ENCODE peak calls at places on chromosomes 1 and 21, in nine cellular contexts. Q, I, N, D, O, T, R, B and S are unnamed samples.

GRCh38 chr1:93672069-93672468 is 9.6 kb downstream of the BCAR3 start:
- DNase-seq in Q (peak; percentile 76), I (no peak), N (no peak), D (peak; percentile 26), O (peak; percentile 93), T (no peak), R (no peak), B (no peak), S (peak; percentile 61)

GRCh38 chr1:166875734-166876539 is at the start of gene TADA1:
- DNase-seq in Q (peak; percentile 99), I (peak; percentile 80), N (peak; percentile 94), D (peak; percentile 100), O (peak; percentile 99), T (peak; percentile 97), R (peak; percentile 93), B (peak; percentile 94), S (peak; percentile 98)

GRCh38 chr1:27430903-27431653 is 38.7 kb downstream of the GPR3 start:
- DNase-seq in Q (no peak), I (no peak), N (no peak), D (peak; percentile 48), O (peak; percentile 14), T (no peak), R (no peak), B (no peak), S (no peak)

GRCh38 chr1:182611326-182611725 is 7.1 kb upstream of the RGS16 start:
- DNase-seq in Q (no peak), I (no peak), N (no peak), D (no peak), O (no peak), T (no peak), R (no peak), B (no peak), S (no peak)

GRCh38 chr1:243312962-243313634 is 57.3 kb downstream of the SDCCAG8 start:
- DNase-seq in Q (no peak), I (no peak), N (no peak), D (no peak), O (no peak), T (no peak), R (no peak), B (no peak), S (no peak)

GRCh38 chr1:180916771-180917170 is 4.1 kb downstream of the KIAA1614 start:
- DNase-seq in Q (no peak), I (no peak), N (no peak), D (no peak), O (no peak), T (no peak), R (no peak), B (no peak), S (no peak)

GRCh38 chr1:53971718-53972117 is 25.6 kb downstream of the LRRC42 start:
- DNase-seq in Q (no peak), I (no peak), N (no peak), D (no peak), O (peak; percentile 30), T (no peak), R (no peak), B (no peak), S (no peak)

GRCh38 chr1:59898927-59899326 is 27.6 kb downstream of the CYP2J2 start:
- DNase-seq in Q (no peak), I (no peak), N (no peak), D (no peak), O (no peak), T (no peak), R (no peak), B (no peak), S (no peak)

GRCh38 chr1:79304131-79304530 is 297.6 kb upstream of the ADGRL4 start:
- DNase-seq in Q (no peak), I (no peak), N (no peak), D (no peak), O (peak; percentile 18), T (no peak), R (no peak), B (no peak), S (no peak)

GRCh38 chr1:86154581-86155060 is 2.0 kb downstream of the COL24A1 start:
- DNase-seq in Q (no peak), I (no peak), N (no peak), D (no peak), O (no peak), T (peak; percentile 41), R (peak; percentile 9), B (no peak), S (no peak)

GRCh38 chr1:67149179-67149770 is 14.5 kb upstream of the C1orf141 start:
- DNase-seq in Q (peak; percentile 28), I (peak; percentile 28), N (peak; percentile 23), D (peak; percentile 52), O (peak; percentile 72), T (peak; percentile 53), R (peak; percentile 29), B (peak; percentile 68), S (peak; percentile 79)

GRCh38 chr21:46610018-46610701 is 5.3 kb upstream of the S100B start:
- DNase-seq in Q (no peak), I (no peak), N (no peak), D (no peak), O (no peak), T (no peak), R (no peak), B (no peak), S (no peak)

GRCh38 chr1:22074803-22075202 is 22.3 kb downstream of the CDC42 start:
- DNase-seq in Q (no peak), I (no peak), N (no peak), D (no peak), O (no peak), T (no peak), R (no peak), B (no peak), S (no peak)

GRCh38 chr1:13702425-13703127 is 2.6 kb downstream of the PRDM2 start:
- DNase-seq in Q (no peak), I (no peak), N (peak; percentile 51), D (peak; percentile 82), O (no peak), T (no peak), R (no peak), B (no peak), S (peak; percentile 60)

GRCh38 chr1:248756636-248757035 is 1.1 kb upstream of the LYPD8 start:
- DNase-seq in Q (no peak), I (no peak), N (no peak), D (no peak), O (no peak), T (no peak), R (no peak), B (no peak), S (no peak)

GRCh38 chr1:248756151-248756550 is 592 bp upstream of the LYPD8 start:
- DNase-seq in Q (no peak), I (no peak), N (no peak), D (no peak), O (no peak), T (no peak), R (no peak), B (no peak), S (no peak)

GRCh38 chr1:248757784-248758195 is 2.2 kb upstream of the LYPD8 start:
- DNase-seq in Q (no peak), I (no peak), N (no peak), D (no peak), O (no peak), T (no peak), R (no peak), B (no peak), S (no peak)

GRCh38 chr1:248753715-248754280 is 1.8 kb downstream of the LYPD8 start:
- DNase-seq in Q (no peak), I (no peak), N (no peak), D (no peak), O (no peak), T (no peak), R (no peak), B (no peak), S (no peak)

GRCh38 chr1:248755505-248755904 is at the start of gene LYPD8:
- DNase-seq in Q (no peak), I (no peak), N (no peak), D (no peak), O (no peak), T (no peak), R (no peak), B (no peak), S (peak; percentile 53)
- TF ChIP-seq CTCF in Q (no peak), I (no peak), N (no peak), D (no peak), O (no peak), T (no peak), R (no peak), B (no peak), S (no peak)

DNA sequence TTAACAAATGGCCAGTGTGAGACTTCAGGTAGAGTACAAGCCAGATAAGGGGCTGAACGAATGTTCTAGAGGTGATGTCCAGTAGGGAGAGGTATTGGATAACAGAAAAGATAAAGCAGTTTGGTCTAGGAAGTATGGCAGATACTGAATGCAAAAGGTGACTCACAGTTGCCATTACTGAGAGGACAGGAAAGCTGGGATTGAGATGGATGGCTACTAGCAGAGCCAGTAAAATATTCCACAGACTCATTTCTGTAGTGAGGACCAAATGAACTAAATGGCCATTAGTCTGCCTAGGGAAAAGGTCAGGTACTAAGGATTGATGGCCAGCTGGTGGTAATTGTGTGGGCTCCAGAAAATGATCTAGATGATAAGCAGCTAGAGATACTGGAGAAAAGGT is 11.5 kb downstream of the MACO1 start:
- DNase-seq in Q (no peak), I (no peak), N (no peak), D (no peak), O (peak; percentile 37), T (no peak), R (no peak), B (no peak), S (no peak)
- TF ChIP-seq CTCF in Q (no peak), I (no peak), N (no peak), D (no peak), O (peak; percentile 30), T (no peak), R (no peak), B (no peak), S (no peak)

DNA sequence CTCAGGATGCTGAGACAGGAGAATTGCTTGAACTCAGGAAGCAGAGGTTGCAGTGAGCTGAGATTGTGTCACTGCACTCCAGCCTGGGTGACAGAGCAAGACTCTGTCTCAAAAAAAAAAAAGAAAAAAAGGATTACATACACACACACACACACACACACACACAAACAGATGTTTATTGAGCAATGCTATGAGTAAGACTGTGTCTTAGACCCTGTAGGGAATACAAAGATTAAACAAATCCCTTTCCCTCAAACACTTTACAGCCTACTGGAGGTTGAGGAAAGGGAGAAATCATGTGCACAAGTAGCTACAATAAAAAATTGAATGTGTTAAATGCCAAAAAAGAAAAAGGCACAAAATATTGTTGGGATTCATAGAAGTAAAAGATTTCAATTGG is 58.1 kb downstream of the RPAP2 start:
- DNase-seq in Q (no peak), I (peak; percentile 33), N (no peak), D (no peak), O (peak; percentile 42), T (no peak), R (no peak), B (no peak), S (no peak)
- TF ChIP-seq CTCF in Q (no peak), I (no peak), N (no peak), D (no peak), O (no peak), T (no peak), R (no peak), B (no peak), S (no peak)

DNA sequence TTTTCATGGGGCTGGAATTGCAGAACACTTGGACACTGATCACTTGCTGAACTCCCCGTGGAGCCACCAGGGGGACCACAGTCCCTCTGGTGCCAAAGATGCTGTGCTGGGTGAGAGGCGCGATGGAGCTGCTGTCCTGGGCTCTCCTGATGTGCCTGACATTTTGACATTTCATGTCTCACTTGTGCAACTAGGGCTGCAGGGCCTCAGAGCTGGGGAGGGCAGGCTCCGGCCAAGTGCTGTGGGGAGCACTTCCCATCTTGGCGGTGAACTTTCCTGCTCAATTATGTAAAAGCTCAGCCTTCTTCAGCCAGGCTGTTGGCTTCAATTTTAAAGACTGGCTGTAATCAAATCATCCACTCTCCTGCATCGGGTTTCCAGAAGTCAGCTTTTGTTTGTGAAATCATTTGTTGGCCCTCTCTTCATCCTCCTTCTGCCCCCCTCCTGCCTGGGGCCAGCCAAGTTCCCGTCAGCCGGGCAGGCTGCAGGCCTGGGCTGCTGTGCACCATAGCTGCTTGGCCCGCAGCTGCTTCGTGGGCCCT is 36.8 kb downstream of the KCNAB2 start:
- DNase-seq in Q (no peak), I (no peak), N (no peak), D (no peak), O (peak; percentile 35), T (no peak), R (no peak), B (no peak), S (no peak)
- TF ChIP-seq CTCF in Q (peak; percentile 23), I (peak; percentile 47), N (no peak), D (no peak), O (peak; percentile 64), T (peak; percentile 13), R (peak; percentile 43), B (no peak), S (no peak)